ENCODE peak calls at places on chromosomes 2 and 18, in six cellular contexts. One of them, this sample, is unnamed.

GRCh38 chr2:238305965-238306679 is 14.2 kb upstream of the TRAF3IP1 start:
- DNase-seq in spleen: peak
- DNase-seq in breast epithelium: no peak
- DNase-seq in prostate gland: no peak
- DNase-seq in heart left ventricle: no peak
- DNase-seq in transverse colon: peak
- DNase-seq in this sample: no peak

GRCh38 chr2:69946351-69947077 is 14.9 kb downstream of the ASPRV1 start:
- DNase-seq in heart left ventricle: no peak
- DNase-seq in prostate gland: no peak
- DNase-seq in transverse colon: no peak
- DNase-seq in breast epithelium: no peak
- DNase-seq in spleen: no peak
- DNase-seq in this sample: no peak

GRCh38 chr2:73359915-73360697 is 25.5 kb upstream of the ALMS1 start:
- DNase-seq in heart left ventricle: no peak
- DNase-seq in prostate gland: no peak
- DNase-seq in transverse colon: no peak
- DNase-seq in spleen: no peak
- DNase-seq in breast epithelium: no peak
- DNase-seq in this sample: no peak

GRCh38 chr18:49023281-49023937 is 72.6 kb upstream of the SMAD7 start:
- DNase-seq in transverse colon: peak
- DNase-seq in heart left ventricle: no peak
- DNase-seq in breast epithelium: peak
- DNase-seq in spleen: peak
- DNase-seq in prostate gland: no peak
- DNase-seq in this sample: peak

GRCh38 chr2:229695971-229696370 is 18.4 kb downstream of the DNER start:
- DNase-seq in heart left ventricle: no peak
- DNase-seq in breast epithelium: no peak
- DNase-seq in spleen: no peak
- DNase-seq in prostate gland: no peak
- DNase-seq in transverse colon: no peak
- DNase-seq in this sample: no peak

GRCh38 chr2:201788371-201788770 is 7.6 kb upstream of the ALS2 start:
- DNase-seq in spleen: no peak
- DNase-seq in transverse colon: no peak
- DNase-seq in breast epithelium: no peak
- DNase-seq in heart left ventricle: no peak
- DNase-seq in prostate gland: no peak
- DNase-seq in this sample: no peak

GRCh38 chr2:225781991-225782390 is 382.5 kb downstream of the NYAP2 start:
- DNase-seq in transverse colon: no peak
- DNase-seq in spleen: no peak
- DNase-seq in breast epithelium: no peak
- DNase-seq in heart left ventricle: no peak
- DNase-seq in prostate gland: no peak
- DNase-seq in this sample: no peak

GRCh38 chr2:203396667-203397066 is 68.5 kb downstream of the ABI2 start:
- DNase-seq in prostate gland: no peak
- DNase-seq in transverse colon: no peak
- DNase-seq in heart left ventricle: no peak
- DNase-seq in spleen: no peak
- DNase-seq in breast epithelium: no peak
- DNase-seq in this sample: no peak

GRCh38 chr2:54757496-54757895 is 34.0 kb downstream of the EML6 start:
- DNase-seq in breast epithelium: no peak
- DNase-seq in prostate gland: no peak
- DNase-seq in spleen: no peak
- DNase-seq in transverse colon: no peak
- DNase-seq in heart left ventricle: no peak
- DNase-seq in this sample: peak

GRCh38 chr2:144456680-144457079 is 63.2 kb downstream of the ZEB2 start:
- DNase-seq in prostate gland: no peak
- DNase-seq in spleen: no peak
- DNase-seq in heart left ventricle: no peak
- DNase-seq in breast epithelium: no peak
- DNase-seq in transverse colon: no peak
- DNase-seq in this sample: peak

GRCh38 chr2:99169534-99169933 is 11.3 kb downstream of the MITD1 start:
- DNase-seq in heart left ventricle: no peak
- DNase-seq in spleen: no peak
- DNase-seq in prostate gland: no peak
- DNase-seq in breast epithelium: no peak
- DNase-seq in transverse colon: no peak
- DNase-seq in this sample: no peak

GRCh38 chr18:567119-567518 is 13.1 kb upstream of the CETN1 start:
- DNase-seq in breast epithelium: no peak
- DNase-seq in heart left ventricle: no peak
- DNase-seq in spleen: no peak
- DNase-seq in prostate gland: no peak
- DNase-seq in transverse colon: no peak
- DNase-seq in this sample: no peak

GRCh38 chr18:41719808-41720207 is 235.2 kb upstream of the PIK3C3 start:
- DNase-seq in prostate gland: no peak
- DNase-seq in transverse colon: no peak
- DNase-seq in spleen: no peak
- DNase-seq in breast epithelium: no peak
- DNase-seq in heart left ventricle: no peak
- DNase-seq in this sample: no peak

GRCh38 chr18:43634994-43635393 is 357.7 kb upstream of the SYT4 start:
- DNase-seq in spleen: no peak
- DNase-seq in transverse colon: no peak
- DNase-seq in prostate gland: no peak
- DNase-seq in breast epithelium: no peak
- DNase-seq in heart left ventricle: no peak
- DNase-seq in this sample: no peak

GRCh38 chr2:85852979-85853498 is 35.8 kb downstream of the ST3GAL5 start:
- DNase-seq in spleen: peak
- DNase-seq in heart left ventricle: no peak
- DNase-seq in transverse colon: peak
- DNase-seq in breast epithelium: no peak
- DNase-seq in prostate gland: no peak
- DNase-seq in this sample: no peak

GRCh38 chr2:85852078-85852790 is 36.6 kb downstream of the ST3GAL5 start:
- DNase-seq in heart left ventricle: no peak
- DNase-seq in prostate gland: no peak
- DNase-seq in transverse colon: no peak
- DNase-seq in breast epithelium: no peak
- DNase-seq in spleen: no peak
- DNase-seq in this sample: peak

GRCh38 chr2:85854897-85855296 is 33.9 kb downstream of the ST3GAL5 start:
- DNase-seq in spleen: no peak
- DNase-seq in heart left ventricle: no peak
- DNase-seq in transverse colon: no peak
- DNase-seq in prostate gland: no peak
- DNase-seq in breast epithelium: no peak
- DNase-seq in this sample: peak

GRCh38 chr2:85854166-85854509 is 34.7 kb downstream of the ST3GAL5 start:
- DNase-seq in spleen: no peak
- DNase-seq in heart left ventricle: no peak
- DNase-seq in prostate gland: no peak
- DNase-seq in transverse colon: no peak
- DNase-seq in breast epithelium: no peak
- DNase-seq in this sample: no peak

GRCh38 chr2:85853499-85854165 is 35.2 kb downstream of the ST3GAL5 start:
- DNase-seq in breast epithelium: no peak
- DNase-seq in transverse colon: no peak
- DNase-seq in spleen: no peak
- DNase-seq in prostate gland: no peak
- DNase-seq in heart left ventricle: no peak
- DNase-seq in this sample: no peak
- TF ChIP-seq POLR2A in breast epithelium: no peak
- TF ChIP-seq POLR2A in transverse colon: no peak
- TF ChIP-seq POLR2A in spleen: no peak
- TF ChIP-seq POLR2A in prostate gland: no peak
- TF ChIP-seq POLR2A in heart left ventricle: no peak
- TF ChIP-seq POLR2A in this sample: no peak

GRCh38 chr2:26299488-26300092 is 46.4 kb upstream of the SELENOI start:
- DNase-seq in spleen: no peak
- DNase-seq in transverse colon: peak
- DNase-seq in heart left ventricle: no peak
- DNase-seq in prostate gland: no peak
- DNase-seq in breast epithelium: no peak
- DNase-seq in this sample: no peak

GRCh38 chr2:26297061-26297460 is 48.9 kb upstream of the SELENOI start:
- DNase-seq in prostate gland: no peak
- DNase-seq in transverse colon: no peak
- DNase-seq in spleen: no peak
- DNase-seq in breast epithelium: no peak
- DNase-seq in heart left ventricle: no peak
- DNase-seq in this sample: no peak

GRCh38 chr2:26298286-26298637 is 47.7 kb upstream of the SELENOI start:
- DNase-seq in heart left ventricle: no peak
- DNase-seq in breast epithelium: no peak
- DNase-seq in prostate gland: no peak
- DNase-seq in spleen: no peak
- DNase-seq in transverse colon: no peak
- DNase-seq in this sample: no peak

GRCh38 chr2:26300234-26300641 is 45.7 kb upstream of the SELENOI start:
- DNase-seq in transverse colon: peak
- DNase-seq in prostate gland: peak
- DNase-seq in breast epithelium: no peak
- DNase-seq in spleen: no peak
- DNase-seq in heart left ventricle: no peak
- DNase-seq in this sample: no peak

GRCh38 chr2:26298638-26299393 is 47.1 kb upstream of the SELENOI start:
- DNase-seq in spleen: peak
- DNase-seq in transverse colon: peak
- DNase-seq in prostate gland: peak
- DNase-seq in heart left ventricle: no peak
- DNase-seq in breast epithelium: no peak
- DNase-seq in this sample: peak
- TF ChIP-seq POLR2A in spleen: no peak
- TF ChIP-seq POLR2A in transverse colon: no peak
- TF ChIP-seq POLR2A in prostate gland: peak
- TF ChIP-seq POLR2A in heart left ventricle: no peak
- TF ChIP-seq POLR2A in breast epithelium: no peak
- TF ChIP-seq POLR2A in this sample: no peak

DNA sequence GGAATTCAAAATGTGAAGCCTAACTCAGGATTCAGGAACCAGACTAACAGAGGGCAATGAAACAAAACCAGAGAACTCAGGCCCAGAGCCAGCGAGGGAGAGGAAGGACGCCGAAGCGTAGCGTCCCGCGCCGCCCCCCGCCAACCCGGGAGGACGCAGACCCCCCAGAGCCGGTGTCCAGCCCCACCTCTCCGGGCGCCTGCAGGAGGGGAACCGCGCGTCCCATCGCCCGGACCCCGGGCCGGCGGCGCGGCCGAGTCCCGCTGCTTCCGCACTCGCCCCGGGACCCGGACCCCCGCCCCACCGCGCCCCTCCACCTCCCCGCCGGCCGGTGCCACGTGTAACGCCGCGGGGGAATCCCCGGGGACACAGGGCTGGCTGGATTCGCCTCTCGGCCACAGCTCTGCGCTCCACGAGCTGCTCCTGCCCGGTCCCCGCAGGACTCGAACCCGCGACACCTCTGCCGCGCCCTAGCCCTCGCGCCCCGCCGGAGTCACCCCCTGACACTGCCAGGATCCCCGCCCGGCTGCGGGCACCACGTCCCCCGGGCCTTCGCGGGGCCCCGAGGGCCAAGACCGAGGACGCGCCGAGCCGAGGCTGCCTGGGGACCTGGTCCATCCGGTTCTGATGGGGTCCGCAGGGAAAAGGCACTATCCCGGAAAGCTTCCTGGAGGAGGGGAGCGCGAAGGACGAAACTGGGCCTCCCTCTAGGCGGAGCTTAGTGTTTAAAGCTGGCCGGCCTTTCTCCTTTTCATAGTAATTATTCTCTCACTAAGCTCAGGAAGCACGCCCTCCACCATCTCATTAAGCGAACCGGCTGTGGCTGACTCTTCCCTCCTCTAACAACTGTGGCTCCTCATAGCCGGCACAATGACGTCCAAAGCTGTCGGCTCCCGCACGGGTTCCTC is 40.4 kb upstream of the FAM124B start:
- DNase-seq in heart left ventricle: peak
- DNase-seq in prostate gland: no peak
- DNase-seq in spleen: peak
- DNase-seq in transverse colon: peak
- DNase-seq in breast epithelium: no peak
- DNase-seq in this sample: no peak
- TF ChIP-seq POLR2A in heart left ventricle: no peak
- TF ChIP-seq POLR2A in prostate gland: no peak
- TF ChIP-seq POLR2A in spleen: no peak
- TF ChIP-seq POLR2A in transverse colon: no peak
- TF ChIP-seq POLR2A in breast epithelium: no peak
- TF ChIP-seq POLR2A in this sample: no peak

GRCh38 chr2:105796131-105796638 is 51.5 kb downstream of the NCK2 start:
- DNase-seq in spleen: no peak
- DNase-seq in transverse colon: no peak
- DNase-seq in breast epithelium: no peak
- DNase-seq in heart left ventricle: no peak
- DNase-seq in prostate gland: no peak
- DNase-seq in this sample: no peak
- TF ChIP-seq POLR2A in spleen: no peak
- TF ChIP-seq POLR2A in transverse colon: no peak
- TF ChIP-seq POLR2A in breast epithelium: no peak
- TF ChIP-seq POLR2A in heart left ventricle: no peak
- TF ChIP-seq POLR2A in prostate gland: no peak
- TF ChIP-seq POLR2A in this sample: no peak

DNA sequence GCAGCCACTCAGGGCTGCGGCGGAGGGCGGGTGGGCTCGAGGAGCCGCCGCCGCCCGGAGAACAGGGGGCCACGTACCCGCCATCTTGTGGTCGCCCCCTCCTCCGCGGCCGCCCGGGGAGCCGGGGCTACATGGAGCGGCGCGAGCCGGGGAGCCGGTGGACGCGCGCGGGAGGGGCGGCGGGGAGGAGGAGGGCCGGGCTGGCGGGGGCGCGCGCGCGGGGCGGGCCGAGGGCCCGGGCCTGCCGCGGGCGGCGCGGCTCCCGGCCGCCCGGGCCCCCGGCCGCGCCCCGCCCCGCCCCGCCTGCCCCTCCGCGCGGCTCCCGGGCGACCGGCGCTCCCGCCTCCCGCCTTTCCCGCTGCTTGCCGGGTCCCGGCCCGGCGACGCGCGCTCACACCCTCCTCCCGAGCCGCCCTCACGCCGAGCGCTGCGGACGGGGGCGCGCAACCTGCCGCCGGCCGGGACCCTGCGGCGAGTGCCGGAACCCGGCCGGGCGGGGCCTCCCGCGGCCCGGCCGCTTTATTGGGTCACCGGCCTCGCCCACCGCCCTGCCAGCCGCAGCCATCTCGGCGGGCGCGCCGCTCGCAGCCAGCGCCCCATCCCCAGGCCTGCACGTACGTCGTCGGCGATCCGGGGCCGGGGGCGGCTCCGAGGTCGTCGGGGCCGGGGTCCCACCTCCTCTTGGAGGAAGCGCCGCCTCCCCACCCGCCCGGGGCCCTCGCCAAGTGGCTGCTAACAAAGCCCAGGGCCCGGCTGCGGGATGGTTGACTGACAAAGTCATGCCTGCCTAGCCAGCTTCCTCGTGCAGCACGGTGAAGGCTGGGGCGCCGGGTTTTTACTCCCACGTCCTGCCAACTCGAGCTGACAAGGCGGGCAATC is at the start of gene PPP4R1:
- DNase-seq in prostate gland: peak
- DNase-seq in breast epithelium: peak
- DNase-seq in spleen: peak
- DNase-seq in heart left ventricle: peak
- DNase-seq in transverse colon: peak
- DNase-seq in this sample: peak
- TF ChIP-seq POLR2A in prostate gland: peak
- TF ChIP-seq POLR2A in breast epithelium: no peak
- TF ChIP-seq POLR2A in spleen: no peak
- TF ChIP-seq POLR2A in heart left ventricle: peak
- TF ChIP-seq POLR2A in transverse colon: no peak
- TF ChIP-seq POLR2A in this sample: peak